ENCODE peak calls at places on chromosome 21, in nine cellular contexts. X is stimulated activated CD4-positive, alpha-beta T cell treated with anti-CD3 and anti-CD28 coated beads, Interleukin-15, amount 100 ng/mL, for 1 hour; T is activated gamma-delta T cell treated with Interleukin-2 at 50 U/mL for 16 hours; A is activated T-cell treated with anti-CD3 and anti-CD28 coated beads, Interleukin-2, amount 50 U/mL, for 72 hours; H is choroid plexus epithelial cell; S is T-helper 17 cell; Y is memory B cell; J is lower leg skin; Z is GM10248. F is an unnamed sample.

GRCh38 chr21:33642896-33643657 is 776 bp downstream of the ITSN1 start:
- DNase-seq in X (peak; percentile 3), T (peak; percentile 8), A (peak; percentile 29), H (peak; percentile 21), S (peak; percentile 8), Y (peak; percentile 39), J (no peak), Z (peak; percentile 31), F (peak; percentile 51)

GRCh38 chr21:16912075-16912474 is 600.8 kb upstream of the CXADR start:
- DNase-seq in X (no peak), T (no peak), A (no peak), H (peak; percentile 20), S (no peak), Y (no peak), J (no peak), Z (no peak), F (no peak)

GRCh38 chr21:44910229-44911065 is 10.3 kb downstream of the ITGB2 start:
- DNase-seq in X (no peak), T (no peak), A (no peak), H (no peak), S (no peak), Y (no peak), J (no peak), Z (no peak), F (no peak)

GRCh38 chr21:21200103-21200938 is 202.1 kb downstream of the NCAM2 start:
- DNase-seq in X (no peak), T (no peak), A (no peak), H (peak; percentile 100), S (no peak), Y (no peak), J (peak; percentile 43), Z (no peak), F (no peak)

GRCh38 chr21:38221594-38221993 is 35.2 kb upstream of the KCNJ15 start:
- DNase-seq in X (no peak), T (no peak), A (no peak), H (no peak), S (no peak), Y (no peak), J (no peak), Z (peak; percentile 40), F (no peak)

GRCh38 chr21:25300632-25301031 is 306.6 kb downstream of the MRPL39 start:
- DNase-seq in X (no peak), T (no peak), A (no peak), H (no peak), S (no peak), Y (no peak), J (no peak), Z (no peak), F (no peak)

GRCh38 chr21:31520506-31521163 is 138.9 kb upstream of the SOD1 start:
- DNase-seq in X (no peak), T (no peak), A (no peak), H (peak; percentile 53), S (no peak), Y (no peak), J (no peak), Z (no peak), F (no peak)

GRCh38 chr21:25508364-25508763 is 98.9 kb downstream of the MRPL39 start:
- DNase-seq in X (no peak), T (no peak), A (no peak), H (no peak), S (no peak), Y (no peak), J (no peak), Z (no peak), F (no peak)

GRCh38 chr21:27079807-27080206 is 112.9 kb upstream of the ADAMTS5 start:
- DNase-seq in X (no peak), T (no peak), A (no peak), H (no peak), S (no peak), Y (no peak), J (no peak), Z (no peak), F (no peak)

GRCh38 chr21:39676054-39676771 is 63.5 kb downstream of the B3GALT5 start:
- DNase-seq in X (no peak), T (no peak), A (no peak), H (peak; percentile 67), S (no peak), Y (no peak), J (no peak), Z (no peak), F (no peak)

GRCh38 chr21:46362946-46363345 is 39.0 kb downstream of the PCNT start:
- DNase-seq in X (no peak), T (no peak), A (no peak), H (no peak), S (no peak), Y (no peak), J (no peak), Z (no peak), F (no peak)

GRCh38 chr21:45308211-45309068 is 20.7 kb upstream of the POFUT2 start:
- DNase-seq in X (no peak), T (no peak), A (no peak), H (peak; percentile 98), S (no peak), Y (no peak), J (no peak), Z (no peak), F (no peak)